ENCODE peak calls at places on chromosomes 1 and 21, in eight cellular contexts. One of them, this sample, is unnamed.

GRCh38 chr1:2204384-2205190 is 10.0 kb upstream of the FAAP20 start:
- DNase-seq in GF-D8: peak; percentile 6
- DNase-seq in substantia nigra: no peak
- DNase-seq in M059J: peak; percentile 27
- DNase-seq in NCI-H345: no peak
- DNase-seq in left ventricle myocardium superior: peak; percentile 88
- DNase-seq in CD8-positive, alpha-beta T cell: no peak
- DNase-seq in stimulated activated CD8-positive, alpha-beta memory T cell treated with anti-CD3 and anti-CD28 coated beads, Interleukin-4, amount 100 ng/mL, for 24 hours: no peak
- DNase-seq in this sample: peak; percentile 95

GRCh38 chr1:61131248-61131647 is 48.9 kb downstream of the NFIA start:
- DNase-seq in NCI-H345: no peak
- DNase-seq in stimulated activated CD8-positive, alpha-beta memory T cell treated with anti-CD3 and anti-CD28 coated beads, Interleukin-4, amount 100 ng/mL, for 24 hours: no peak
- DNase-seq in CD8-positive, alpha-beta T cell: no peak
- DNase-seq in M059J: no peak
- DNase-seq in substantia nigra: no peak
- DNase-seq in GF-D8: no peak
- DNase-seq in left ventricle myocardium superior: no peak
- DNase-seq in this sample: no peak

GRCh38 chr1:155219592-155220031 is 11.1 kb downstream of the MTX1 start:
- DNase-seq in M059J: no peak
- DNase-seq in CD8-positive, alpha-beta T cell: no peak
- DNase-seq in NCI-H345: no peak
- DNase-seq in substantia nigra: no peak
- DNase-seq in GF-D8: peak; percentile 68
- DNase-seq in stimulated activated CD8-positive, alpha-beta memory T cell treated with anti-CD3 and anti-CD28 coated beads, Interleukin-4, amount 100 ng/mL, for 24 hours: no peak
- DNase-seq in left ventricle myocardium superior: no peak
- DNase-seq in this sample: no peak

GRCh38 chr1:51922040-51922439 is 43.5 kb upstream of the NRDC start:
- DNase-seq in left ventricle myocardium superior: no peak
- DNase-seq in CD8-positive, alpha-beta T cell: no peak
- DNase-seq in stimulated activated CD8-positive, alpha-beta memory T cell treated with anti-CD3 and anti-CD28 coated beads, Interleukin-4, amount 100 ng/mL, for 24 hours: no peak
- DNase-seq in GF-D8: no peak
- DNase-seq in substantia nigra: no peak
- DNase-seq in M059J: no peak
- DNase-seq in NCI-H345: no peak
- DNase-seq in this sample: no peak

GRCh38 chr1:115182012-115182715 is 92.9 kb upstream of the TSPAN2 start:
- DNase-seq in M059J: peak; percentile 93
- DNase-seq in stimulated activated CD8-positive, alpha-beta memory T cell treated with anti-CD3 and anti-CD28 coated beads, Interleukin-4, amount 100 ng/mL, for 24 hours: no peak
- DNase-seq in CD8-positive, alpha-beta T cell: no peak
- DNase-seq in NCI-H345: no peak
- DNase-seq in left ventricle myocardium superior: no peak
- DNase-seq in GF-D8: no peak
- DNase-seq in substantia nigra: no peak
- DNase-seq in this sample: no peak

GRCh38 chr21:41836166-41837015 is 42.8 kb downstream of the PRDM15 start:
- DNase-seq in left ventricle myocardium superior: no peak
- DNase-seq in CD8-positive, alpha-beta T cell: no peak
- DNase-seq in substantia nigra: no peak
- DNase-seq in NCI-H345: no peak
- DNase-seq in GF-D8: no peak
- DNase-seq in M059J: no peak
- DNase-seq in stimulated activated CD8-positive, alpha-beta memory T cell treated with anti-CD3 and anti-CD28 coated beads, Interleukin-4, amount 100 ng/mL, for 24 hours: no peak
- DNase-seq in this sample: no peak

GRCh38 chr1:202291961-202292712 is 49.6 kb downstream of the UBE2T start:
- DNase-seq in substantia nigra: no peak
- DNase-seq in left ventricle myocardium superior: peak; percentile 47
- DNase-seq in NCI-H345: peak; percentile 27
- DNase-seq in GF-D8: no peak
- DNase-seq in stimulated activated CD8-positive, alpha-beta memory T cell treated with anti-CD3 and anti-CD28 coated beads, Interleukin-4, amount 100 ng/mL, for 24 hours: no peak
- DNase-seq in CD8-positive, alpha-beta T cell: no peak
- DNase-seq in M059J: peak; percentile 93
- DNase-seq in this sample: no peak

GRCh38 chr1:86542626-86543025 is 4.3 kb upstream of the CLCA4 start:
- DNase-seq in NCI-H345: no peak
- DNase-seq in substantia nigra: no peak
- DNase-seq in left ventricle myocardium superior: no peak
- DNase-seq in stimulated activated CD8-positive, alpha-beta memory T cell treated with anti-CD3 and anti-CD28 coated beads, Interleukin-4, amount 100 ng/mL, for 24 hours: no peak
- DNase-seq in CD8-positive, alpha-beta T cell: no peak
- DNase-seq in GF-D8: no peak
- DNase-seq in M059J: peak; percentile 64
- DNase-seq in this sample: no peak

GRCh38 chr21:45366931-45367401 is 38.0 kb upstream of the COL18A1 start:
- DNase-seq in left ventricle myocardium superior: peak; percentile 81
- DNase-seq in M059J: peak; percentile 99
- DNase-seq in stimulated activated CD8-positive, alpha-beta memory T cell treated with anti-CD3 and anti-CD28 coated beads, Interleukin-4, amount 100 ng/mL, for 24 hours: no peak
- DNase-seq in CD8-positive, alpha-beta T cell: no peak
- DNase-seq in GF-D8: no peak
- DNase-seq in substantia nigra: no peak
- DNase-seq in NCI-H345: no peak
- DNase-seq in this sample: peak; percentile 85

This sample was measured in right cardiac atrium.